ENCODE peak calls at places on chromosomes 1 and 21, in five cellular contexts. E, V, P, K and D are unnamed samples.

GRCh38 chr1:12648741-12649140 is 4.9 kb downstream of the AADACL4 start:
- DNase-seq in E (no peak), V (no peak), P (no peak), K (no peak), D (no peak)

GRCh38 chr1:14616997-14617396 is 18.5 kb downstream of the KAZN start:
- DNase-seq in E (no peak), V (no peak), P (no peak), K (no peak), D (no peak)

GRCh38 chr1:41713557-41714327 is 205.0 kb downstream of the HIVEP3 start:
- DNase-seq in E (no peak), V (no peak), P (no peak), K (peak), D (no peak)

GRCh38 chr1:94440088-94440487 is 21.9 kb downstream of the ABCD3 start:
- DNase-seq in E (no peak), V (no peak), P (no peak), K (no peak), D (no peak)

GRCh38 chr1:25255711-25256577 is 8.7 kb upstream of the RSRP1 start:
- DNase-seq in E (no peak), V (no peak), P (peak), K (no peak), D (no peak)

GRCh38 chr1:75203415-75204277 is 69.5 kb downstream of the LHX8 start:
- DNase-seq in E (peak), V (no peak), P (peak), K (no peak), D (peak)

GRCh38 chr1:229855999-229856650 is 210.9 kb upstream of the GALNT2 start:
- DNase-seq in E (peak), V (peak), P (peak), K (no peak), D (peak)

GRCh38 chr1:7675431-7676273 is 95.4 kb upstream of the VAMP3 start:
- DNase-seq in E (no peak), V (no peak), P (no peak), K (no peak), D (no peak)

GRCh38 chr21:46424062-46424591 is 34.6 kb upstream of the DIP2A start:
- DNase-seq in E (no peak), V (no peak), P (no peak), K (no peak), D (no peak)

GRCh38 chr1:9894115-9894514 is 16.0 kb downstream of the CTNNBIP1 start:
- DNase-seq in E (no peak), V (no peak), P (no peak), K (no peak), D (no peak)

GRCh38 chr1:172906778-172907592 is 143.8 kb downstream of the TNFSF18 start:
- DNase-seq in E (no peak), V (no peak), P (peak), K (no peak), D (no peak)

GRCh38 chr1:62398377-62398776 is 38.5 kb upstream of the USP1 start:
- DNase-seq in E (no peak), V (no peak), P (no peak), K (no peak), D (no peak)

GRCh38 chr1:2392071-2392442 is 416 bp downstream of the RER1 start:
- DNase-seq in E (no peak), V (no peak), P (no peak), K (no peak), D (no peak)

GRCh38 chr1:20447794-20448193 is 38.2 kb downstream of the CAMK2N1 start:
- DNase-seq in E (no peak), V (no peak), P (no peak), K (no peak), D (no peak)

GRCh38 chr1:116255933-116256649 is 117.0 kb upstream of the ATP1A1 start:
- DNase-seq in E (no peak), V (no peak), P (no peak), K (no peak), D (no peak)

GRCh38 chr21:37412603-37413360 is 46.2 kb downstream of the DYRK1A start:
- DNase-seq in E (no peak), V (no peak), P (peak), K (no peak), D (no peak)

GRCh38 chr1:205370780-205371179 is 14.1 kb upstream of the KLHDC8A start:
- DNase-seq in E (no peak), V (no peak), P (no peak), K (no peak), D (no peak)

GRCh38 chr1:108639899-108640560 is 20.9 kb downstream of the HENMT1 start:
- DNase-seq in E (no peak), V (no peak), P (no peak), K (no peak), D (no peak)

GRCh38 chr1:45005761-45006160 is 5.4 kb downstream of the HECTD3 start:
- DNase-seq in E (no peak), V (no peak), P (no peak), K (no peak), D (no peak)

GRCh38 chr1:185681034-185681633 is 53.1 kb upstream of the HMCN1 start:
- DNase-seq in E (peak), V (no peak), P (peak), K (no peak), D (no peak)

GRCh38 chr1:27097484-27097917 is 57.4 kb downstream of the SLC9A1 start:
- DNase-seq in E (no peak), V (peak), P (peak), K (peak), D (peak)

GRCh38 chr1:53270873-53271272 is 32.6 kb upstream of the MAGOH start:
- DNase-seq in E (no peak), V (no peak), P (no peak), K (no peak), D (no peak)

GRCh38 chr1:110594466-110595076 is 11.6 kb downstream of the KCNA2 start:
- DNase-seq in E (no peak), V (no peak), P (no peak), K (no peak), D (no peak)

GRCh38 chr21:35222021-35222420 is 172.9 kb upstream of the RUNX1 start:
- DNase-seq in E (no peak), V (no peak), P (peak), K (no peak), D (no peak)

GRCh38 chr21:34801519-34802132 is 132.8 kb downstream of the CLIC6 start:
- DNase-seq in E (no peak), V (no peak), P (peak), K (no peak), D (peak)

GRCh38 chr1:209879539-209879938 is 51.8 kb downstream of the UTP25 start:
- DNase-seq in E (no peak), V (no peak), P (no peak), K (no peak), D (no peak)

GRCh38 chr1:182381962-182382819 is 9.4 kb downstream of the GLUL start:
- DNase-seq in E (no peak), V (no peak), P (no peak), K (no peak), D (no peak)

GRCh38 chr1:98048234-98048633 is 127.4 kb upstream of the DPYD start:
- DNase-seq in E (no peak), V (peak), P (peak), K (peak), D (no peak)

GRCh38 chr1:13992489-13993285 is 292.7 kb downstream of the PRDM2 start:
- DNase-seq in E (no peak), V (no peak), P (no peak), K (no peak), D (no peak)

GRCh38 chr21:44793269-44794030 is 8.2 kb downstream of the UBE2G2 start:
- DNase-seq in E (no peak), V (peak), P (peak), K (peak), D (peak)

DNA sequence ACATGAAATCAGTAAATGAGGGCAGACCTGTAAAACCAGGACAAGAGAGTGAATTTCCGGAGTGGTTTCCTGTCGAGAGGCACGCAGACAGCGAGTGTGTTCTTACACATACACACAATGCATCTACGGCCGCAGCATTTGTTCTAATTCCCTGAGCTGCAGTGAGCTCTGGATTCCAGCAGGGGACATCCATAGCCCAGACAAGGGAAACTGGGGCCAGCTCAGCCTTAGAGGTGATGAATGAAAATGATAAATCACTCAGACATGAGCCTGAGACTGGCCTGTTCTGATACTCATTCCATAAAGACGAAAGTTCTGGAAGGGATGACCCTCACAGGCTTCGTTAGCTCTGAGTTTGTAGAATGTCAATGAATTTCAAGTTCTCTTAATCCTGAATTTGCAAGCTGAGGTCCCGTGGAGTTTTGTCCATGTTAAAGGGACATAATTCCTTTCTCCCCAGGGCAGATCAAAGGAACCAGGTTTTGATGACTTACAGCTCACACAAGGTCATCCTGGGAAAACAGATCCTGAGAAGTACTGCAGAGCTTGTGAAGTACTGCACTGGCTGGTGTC is 207.9 kb upstream of the C1orf87 start:
- DNase-seq in E (peak), V (peak), P (peak), K (peak), D (peak)
- TF ChIP-seq POLR2A in E (no peak), V (no peak), P (no peak), K (no peak), D (no peak)

GRCh38 chr1:211607752-211608478 is 29.0 kb upstream of the SLC30A1 start:
- DNase-seq in E (no peak), V (no peak), P (no peak), K (no peak), D (no peak)

GRCh38 chr1:211605613-211606326 is 26.8 kb upstream of the SLC30A1 start:
- DNase-seq in E (no peak), V (no peak), P (no peak), K (no peak), D (no peak)

GRCh38 chr1:211605034-211605433 is 26.1 kb upstream of the SLC30A1 start:
- DNase-seq in E (no peak), V (no peak), P (no peak), K (no peak), D (no peak)

GRCh38 chr1:211606327-211606913 is 27.5 kb upstream of the SLC30A1 start:
- DNase-seq in E (peak), V (no peak), P (peak), K (no peak), D (no peak)

GRCh38 chr1:211606914-211607751 is 28.2 kb upstream of the SLC30A1 start:
- DNase-seq in E (peak), V (no peak), P (peak), K (no peak), D (no peak)
- TF ChIP-seq POLR2A in E (peak), V (no peak), P (peak), K (no peak), D (no peak)

GRCh38 chr21:40752125-40752524 is 94.8 kb downstream of the DSCAM start:
- DNase-seq in E (no peak), V (no peak), P (no peak), K (no peak), D (no peak)
- TF ChIP-seq POLR2A in E (no peak), V (no peak), P (no peak), K (no peak), D (no peak)

GRCh38 chr1:1268284-1268682 is 5.4 kb downstream of the UBE2J2 start:
- DNase-seq in E (no peak), V (no peak), P (no peak), K (no peak), D (no peak)
- TF ChIP-seq POLR2A in E (no peak), V (no peak), P (no peak), K (no peak), D (no peak)

DNA sequence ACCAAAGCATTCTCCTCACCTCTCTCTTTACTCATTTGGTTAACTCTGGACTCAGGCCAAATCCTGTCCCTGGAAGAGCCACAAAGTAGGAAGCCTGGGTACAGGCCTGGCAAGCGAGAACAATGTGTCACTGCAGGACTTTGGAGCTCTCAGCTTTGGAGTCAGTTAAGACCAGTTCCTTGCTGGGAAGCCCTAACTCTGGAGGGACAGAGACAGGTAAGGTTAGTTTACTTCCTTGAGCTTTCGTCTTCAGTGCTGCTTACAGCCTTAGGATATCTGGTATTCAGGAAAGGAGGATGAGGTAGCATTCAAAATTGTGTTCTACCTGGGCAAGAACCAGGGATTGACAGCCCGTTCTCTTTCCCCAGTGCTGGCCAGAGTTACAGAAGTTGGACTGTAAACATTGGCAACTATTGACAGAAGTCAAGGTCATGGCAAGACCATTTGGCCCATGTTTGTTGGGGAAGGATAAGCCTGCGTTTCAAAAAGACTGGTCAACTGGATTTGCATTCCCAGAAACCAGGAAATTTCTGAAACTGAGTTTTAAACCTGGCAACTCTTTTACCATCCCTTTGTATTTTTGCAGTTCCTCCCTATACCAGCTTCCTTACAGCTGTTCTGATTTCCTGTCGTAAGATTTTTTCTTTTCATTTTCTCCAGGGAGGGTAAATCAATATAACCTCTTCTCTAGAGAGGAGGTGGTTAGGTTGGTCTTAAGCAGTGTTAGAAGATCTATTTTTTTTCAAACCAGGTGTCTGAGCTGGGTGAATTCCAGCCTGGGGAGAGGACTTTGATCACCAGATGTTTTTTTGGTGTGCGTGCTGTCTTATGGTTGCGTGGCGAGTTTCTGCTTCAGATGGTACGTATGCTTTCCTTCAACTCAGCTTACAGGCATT is at the start of gene C4BPB:
- DNase-seq in E (no peak), V (no peak), P (no peak), K (no peak), D (no peak)
- TF ChIP-seq POLR2A in E (no peak), V (no peak), P (no peak), K (no peak), D (no peak)

GRCh38 chr1:235971571-235972315 is 93.1 kb downstream of the NID1 start:
- DNase-seq in E (peak), V (peak), P (peak), K (peak), D (peak)
- TF ChIP-seq POLR2A in E (peak), V (peak), P (peak), K (peak), D (peak)

DNA sequence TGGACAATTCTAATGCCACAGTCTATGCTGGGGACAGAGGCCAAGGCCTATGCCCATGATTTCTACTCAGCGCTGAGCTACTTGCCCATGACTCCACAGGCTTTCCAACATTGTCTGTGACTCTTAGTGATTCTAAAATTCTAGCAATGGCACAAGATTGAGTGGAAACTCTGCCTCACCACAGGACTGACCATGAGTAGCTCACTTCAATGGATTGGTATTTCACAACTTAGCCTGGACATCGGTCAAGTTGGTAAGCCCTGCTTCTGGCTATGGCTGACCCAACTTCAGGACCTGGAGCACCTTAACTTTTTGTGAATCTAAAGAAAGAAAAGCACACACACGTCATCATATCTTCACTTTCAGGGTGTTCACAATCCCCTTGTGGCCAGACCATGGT is 255.1 kb downstream of the SDCCAG8 start:
- DNase-seq in E (no peak), V (no peak), P (no peak), K (no peak), D (no peak)
- TF ChIP-seq POLR2A in E (no peak), V (no peak), P (no peak), K (no peak), D (no peak)

GRCh38 chr1:234148350-234148749 is 224.9 kb upstream of the COA6 start:
- DNase-seq in E (no peak), V (no peak), P (no peak), K (no peak), D (no peak)

GRCh38 chr1:234144866-234145265 is 228.4 kb upstream of the COA6 start:
- DNase-seq in E (no peak), V (no peak), P (no peak), K (no peak), D (no peak)

GRCh38 chr1:234150892-234151291 is 222.4 kb upstream of the COA6 start:
- DNase-seq in E (no peak), V (no peak), P (no peak), K (no peak), D (no peak)

GRCh38 chr1:234149217-234149616 is 224.0 kb upstream of the COA6 start:
- DNase-seq in E (no peak), V (no peak), P (no peak), K (no peak), D (no peak)

GRCh38 chr1:234148816-234149215 is 224.4 kb upstream of the COA6 start:
- DNase-seq in E (no peak), V (no peak), P (no peak), K (no peak), D (no peak)
- TF ChIP-seq POLR2A in E (no peak), V (no peak), P (no peak), K (no peak), D (no peak)

GRCh38 chr1:18484276-18484675 is 3.5 kb downstream of the KLHDC7A start:
- DNase-seq in E (no peak), V (no peak), P (no peak), K (no peak), D (no peak)

GRCh38 chr1:18481190-18481920 is 625 bp downstream of the KLHDC7A start:
- DNase-seq in E (no peak), V (no peak), P (no peak), K (no peak), D (no peak)

GRCh38 chr1:18484726-18485125 is 4.0 kb downstream of the KLHDC7A start:
- DNase-seq in E (no peak), V (no peak), P (no peak), K (no peak), D (no peak)

GRCh38 chr1:18481921-18482701 is 1.4 kb downstream of the KLHDC7A start:
- DNase-seq in E (no peak), V (no peak), P (no peak), K (no peak), D (no peak)

GRCh38 chr1:18482721-18483425 is 2.1 kb downstream of the KLHDC7A start:
- DNase-seq in E (no peak), V (no peak), P (no peak), K (no peak), D (no peak)
- TF ChIP-seq POLR2A in E (no peak), V (no peak), P (no peak), K (no peak), D (no peak)

GRCh38 chr1:46277658-46278373 is 25.6 kb downstream of the LRRC41 start:
- DNase-seq in E (no peak), V (no peak), P (no peak), K (no peak), D (no peak)
- TF ChIP-seq POLR2A in E (no peak), V (no peak), P (no peak), K (no peak), D (no peak)